ENCODE peak calls at places on chromosomes 7 and 10, in four cellular contexts. I is endothelial cell, K is transverse colon, B is fibroblast of pulmonary artery. R is an unnamed sample.

GRCh38 chr10:44386546-44387052 is 1.7 kb upstream of the CXCL12 start:
- DNase-seq in I (peak; percentile 87), B (peak; percentile 76), K (peak; percentile 57), R (no peak)

GRCh38 chr7:18257711-18258110 is 230.1 kb upstream of the PRPS1L1 start:
- DNase-seq in B (peak; percentile 66), I (no peak), K (no peak), R (no peak)

GRCh38 chr10:109456566-109457361 is 466.5 kb downstream of the XPNPEP1 start:
- DNase-seq in B (no peak), K (no peak), I (peak; percentile 33), R (no peak)

GRCh38 chr7:78510580-78511188 is 712.1 kb downstream of the PHTF2 start:
- DNase-seq in B (peak; percentile 53), K (peak; percentile 13), I (peak; percentile 62), R (no peak)

GRCh38 chr10:110267246-110267645 is 37.5 kb downstream of the SMNDC1 start:
- DNase-seq in I (no peak), B (no peak), K (no peak), R (no peak)

GRCh38 chr10:65358565-65358964 is 1567.3 kb upstream of the LRRTM3 start:
- DNase-seq in B (peak; percentile 36), I (peak; percentile 39), K (no peak), R (no peak)

GRCh38 chr10:119479532-119479931 is 63.0 kb downstream of the RGS10 start:
- DNase-seq in B (no peak), I (no peak), K (no peak), R (no peak)

GRCh38 chr10:113058175-113058961 is 108.3 kb downstream of the TCF7L2 start:
- DNase-seq in K (peak; percentile 46), I (peak; percentile 23), B (peak; percentile 89), R (no peak)

GRCh38 chr7:72235351-72235750 is 176.8 kb downstream of the CALN1 start:
- DNase-seq in I (no peak), B (no peak), K (no peak), R (no peak)

GRCh38 chr7:74027683-74028320 is at the start of gene ELN:
- DNase-seq in I (no peak), K (peak; percentile 63), B (peak; percentile 83), R (no peak)

GRCh38 chr10:11017575-11018425 is at the start of gene CELF2:
- DNase-seq in K (peak; percentile 82), B (no peak), I (peak; percentile 79), R (peak; percentile 53)

GRCh38 chr10:108036298-108036697 is 871.8 kb upstream of the SORCS1 start:
- DNase-seq in I (no peak), K (no peak), B (no peak), R (no peak)

GRCh38 chr10:13039761-13040160 is 38.2 kb upstream of the CCDC3 start:
- DNase-seq in I (no peak), B (no peak), K (no peak), R (no peak)

GRCh38 chr10:124091646-124092269 is 1.6 kb downstream of the CHST15 start:
- DNase-seq in K (peak; percentile 36), B (no peak), I (peak; percentile 41), R (no peak)

GRCh38 chr7:132275384-132275783 is 300.9 kb downstream of the PLXNA4 start:
- DNase-seq in B (no peak), I (no peak), K (no peak), R (no peak)

GRCh38 chr10:124067825-124068400 is 25.5 kb downstream of the CHST15 start:
- DNase-seq in I (no peak), B (no peak), K (no peak), R (no peak)

GRCh38 chr10:44552716-44553115 is 167.8 kb upstream of the CXCL12 start:
- DNase-seq in B (no peak), K (no peak), I (no peak), R (no peak)

GRCh38 chr7:75650671-75651070 is 88.1 kb downstream of the HIP1 start:
- DNase-seq in K (peak; percentile 51), I (no peak), B (no peak), R (peak; percentile 50)

GRCh38 chr10:17645591-17646345 is 1.8 kb downstream of the STAM start:
- DNase-seq in K (no peak), B (no peak), I (no peak), R (no peak)

GRCh38 chr10:117627561-117627960 is 85.0 kb downstream of the EMX2 start:
- DNase-seq in K (no peak), B (no peak), I (no peak), R (no peak)

GRCh38 chr10:128630787-128631252 is 504.6 kb upstream of the MKI67 start:
- DNase-seq in I (no peak), K (no peak), B (no peak), R (no peak)

GRCh38 chr10:46321770-46322169 is 35.0 kb downstream of the ANTXRL start:
- DNase-seq in K (no peak), I (no peak), B (no peak), R (no peak)

GRCh38 chr10:87656431-87657072 is 3.1 kb upstream of the PAPSS2 start:
- DNase-seq in K (no peak), I (no peak), B (peak; percentile 74), R (no peak)

GRCh38 chr10:29658984-29659769 is 24.4 kb upstream of the SVIL start:
- DNase-seq in I (peak; percentile 14), B (peak; percentile 99), K (peak; percentile 29), R (peak; percentile 93)

GRCh38 chr7:91569702-91570457 is 305.6 kb downstream of the FZD1 start:
- DNase-seq in I (no peak), K (no peak), B (no peak), R (no peak)

GRCh38 chr7:123573371-123573770 is 15.8 kb upstream of the NDUFA5 start:
- DNase-seq in K (no peak), I (no peak), B (no peak), R (no peak)

GRCh38 chr10:128156999-128157755 is 31.0 kb upstream of the MKI67 start:
- DNase-seq in I (no peak), B (no peak), K (peak; percentile 78), R (no peak)

GRCh38 chr7:115707236-115707635 is 323.3 kb downstream of the TFEC start:
- DNase-seq in B (peak; percentile 13), I (peak; percentile 23), K (peak; percentile 14), R (no peak)

GRCh38 chr10:86415099-86415498 is 48.5 kb upstream of the GRID1 start:
- DNase-seq in I (no peak), K (no peak), B (no peak), R (no peak)

GRCh38 chr7:81280531-81280930 is 361.7 kb upstream of the SEMA3C start:
- DNase-seq in B (no peak), I (no peak), K (no peak), R (no peak)
- TF ChIP-seq CTCF in B (no peak), I (no peak), K (no peak), R (no peak)

GRCh38 chr7:70583965-70584883 is 547.7 kb upstream of the GALNT17 start:
- DNase-seq in I (no peak), K (no peak), B (no peak), R (no peak)

GRCh38 chr7:70586822-70587221 is 545.1 kb upstream of the GALNT17 start:
- DNase-seq in B (no peak), I (no peak), K (no peak), R (no peak)

GRCh38 chr7:70582921-70583895 is 548.7 kb upstream of the GALNT17 start:
- DNase-seq in B (no peak), I (no peak), K (no peak), R (no peak)

GRCh38 chr7:70587739-70588138 is 544.2 kb upstream of the GALNT17 start:
- DNase-seq in B (no peak), I (no peak), K (peak; percentile 35), R (no peak)

DNA sequence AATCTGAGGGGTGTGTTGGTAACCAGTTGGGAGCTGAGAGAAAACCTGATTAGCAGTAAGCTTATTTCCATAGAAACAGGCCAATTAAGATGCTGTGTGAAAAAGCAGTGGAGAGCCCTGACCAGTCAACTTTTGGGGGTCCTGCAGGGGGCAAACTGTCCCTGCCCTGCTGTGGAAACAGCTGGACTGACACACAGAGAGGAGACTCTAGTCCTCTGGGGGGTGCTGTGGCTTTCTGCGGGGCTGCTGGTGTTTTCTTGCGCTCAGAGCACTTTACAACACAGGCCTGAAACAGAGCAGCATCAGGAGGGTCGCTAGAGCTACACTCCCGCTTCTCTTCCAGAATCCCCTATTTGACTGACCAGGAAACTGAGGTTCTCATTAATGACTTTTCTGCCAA is 546.9 kb upstream of the GALNT17 start:
- DNase-seq in B (no peak), I (no peak), K (no peak), R (no peak)
- TF ChIP-seq CTCF in B (no peak), I (no peak), K (no peak), R (no peak)

GRCh38 chr7:43799605-43800004 is 41.1 kb downstream of the BLVRA start:
- DNase-seq in I (no peak), B (peak; percentile 5), K (no peak), R (no peak)
- TF ChIP-seq CTCF in I (no peak), B (no peak), K (no peak), R (peak; percentile 30)

DNA sequence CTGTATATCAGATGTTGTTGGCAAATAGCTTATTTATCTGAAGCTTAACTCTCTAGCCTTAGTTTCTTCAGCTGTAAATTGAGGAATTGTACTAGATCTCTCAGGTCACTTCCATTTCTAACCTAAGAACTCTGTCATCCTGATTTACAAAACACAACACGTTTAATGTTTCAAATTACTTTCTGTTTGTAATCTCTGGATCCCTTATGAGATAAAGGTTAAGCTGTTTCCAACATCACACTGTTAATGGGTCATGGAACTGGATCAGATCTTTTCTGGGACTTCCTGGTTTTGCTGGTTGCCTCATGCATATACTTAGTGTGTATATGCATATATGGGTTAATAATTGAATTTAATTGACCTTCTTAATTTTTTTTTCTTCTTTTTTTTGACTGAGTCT is 9.9 kb downstream of the SAMD8 start:
- DNase-seq in I (no peak), B (no peak), K (no peak), R (no peak)
- TF ChIP-seq CTCF in I (no peak), B (no peak), K (no peak), R (no peak)

GRCh38 chr10:75236178-75236825 is 545 bp upstream of the COMTD1 start:
- DNase-seq in K (no peak), B (no peak), I (no peak), R (no peak)
- TF ChIP-seq CTCF in K (no peak), B (no peak), I (no peak), R (peak; percentile 76)

DNA sequence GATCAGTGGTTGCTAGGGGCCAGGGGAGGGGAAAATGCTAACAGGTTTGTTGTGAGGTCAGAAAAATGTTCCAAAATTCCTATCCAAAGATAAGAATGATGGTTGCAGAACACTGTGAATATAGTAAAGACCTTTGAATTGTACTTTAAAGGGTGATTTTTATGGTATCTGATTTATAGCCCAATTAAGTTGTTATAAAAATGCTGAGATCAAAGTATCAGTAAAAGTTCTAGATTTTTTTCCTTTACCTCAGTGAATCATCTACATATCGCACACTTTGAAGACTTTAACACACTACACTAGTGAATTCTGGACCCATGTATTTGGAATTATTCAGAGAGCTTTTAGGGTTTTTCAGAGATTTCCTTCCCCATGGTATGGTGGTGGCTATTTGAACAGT is 275.4 kb downstream of the WDR37 start:
- DNase-seq in I (no peak), B (no peak), K (no peak), R (no peak)
- TF ChIP-seq CTCF in I (no peak), B (no peak), K (no peak), R (no peak)

DNA sequence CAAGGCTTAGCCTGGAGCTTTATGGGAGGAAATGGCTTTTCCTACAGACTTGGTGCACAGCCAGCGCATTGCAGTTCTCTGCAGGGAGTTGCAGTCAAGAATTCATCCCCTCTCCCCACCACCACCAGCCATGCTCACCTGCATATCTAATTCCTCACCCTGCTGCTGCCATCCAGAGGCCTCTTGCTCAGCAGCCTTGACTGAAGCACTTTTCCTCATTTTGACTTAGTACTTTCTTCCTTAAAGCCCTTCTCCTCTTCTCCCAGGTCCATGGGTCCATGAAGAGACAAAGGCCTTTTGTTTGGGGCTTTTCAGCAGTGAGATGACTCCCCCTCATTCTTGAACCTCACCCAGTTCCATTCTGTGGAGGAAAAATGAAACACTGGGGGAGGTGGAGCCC is 39.7 kb upstream of the GPR141 start:
- DNase-seq in B (no peak), K (no peak), I (no peak), R (no peak)
- TF ChIP-seq CTCF in B (no peak), K (no peak), I (no peak), R (no peak)